ENCODE peak calls at places on chromosome 7, in six cellular contexts. C is stomach, M is WERI-Rb-1, S is dorsolateral prefrontal cortex, K is uterus, G is right lobe of liver. P is an unnamed sample.
A peak's percentile ranks its signal among the peaks of the same experiment; 100 is the strongest.

GRCh38 chr7:18369011-18369410 is 126.5 kb upstream of the HDAC9 start:
- DNase-seq in C (no peak), M (no peak), S (no peak), K (no peak), G (no peak), P (no peak)

GRCh38 chr7:34320926-34321609 is 336.9 kb upstream of the NPSR1 start:
- DNase-seq in C (peak; percentile 59), M (peak; percentile 63), S (peak; percentile 66), K (peak; percentile 22), G (peak; percentile 40), P (no peak)

GRCh38 chr7:101950450-101951119 is 133.2 kb downstream of the CUX1 start:
- DNase-seq in C (no peak), M (no peak), S (no peak), K (no peak), G (no peak), P (no peak)

GRCh38 chr7:120735791-120736190 is 122.2 kb downstream of the TSPAN12 start:
- DNase-seq in C (no peak), M (no peak), S (no peak), K (no peak), G (no peak), P (no peak)

GRCh38 chr7:41956712-41957111 is 253.8 kb upstream of the INHBA start:
- DNase-seq in C (no peak), M (no peak), S (no peak), K (no peak), G (no peak), P (no peak)

GRCh38 chr7:78479348-78479747 is 680.8 kb downstream of the PHTF2 start:
- DNase-seq in C (no peak), M (no peak), S (no peak), K (no peak), G (no peak), P (no peak)

GRCh38 chr7:77550586-77550985 is 13.5 kb downstream of the PTPN12 start:
- DNase-seq in C (no peak), M (no peak), S (no peak), K (no peak), G (no peak), P (no peak)

GRCh38 chr7:121072826-121073225 is 84.3 kb downstream of the CPED1 start:
- DNase-seq in C (no peak), M (no peak), S (no peak), K (no peak), G (no peak), P (no peak)

GRCh38 chr7:127362364-127363027 is 30.0 kb downstream of the ZNF800 start:
- DNase-seq in C (no peak), M (no peak), S (no peak), K (no peak), G (no peak), P (no peak)

GRCh38 chr7:23530901-23531793 is 634 bp downstream of the TRA2A start:
- DNase-seq in C (peak; percentile 48), M (peak; percentile 49), S (peak; percentile 35), K (no peak), G (peak; percentile 54), P (peak; percentile 37)

GRCh38 chr7:72336382-72336886 is 75.7 kb downstream of the CALN1 start:
- DNase-seq in C (no peak), M (no peak), S (no peak), K (no peak), G (no peak), P (no peak)

GRCh38 chr7:120168066-120168465 is 104.9 kb upstream of the KCND2 start:
- DNase-seq in C (no peak), M (no peak), S (no peak), K (peak; percentile 35), G (no peak), P (no peak)

GRCh38 chr7:47888371-47889265 is 59.6 kb downstream of the PKD1L1 start:
- DNase-seq in C (no peak), M (no peak), S (no peak), K (no peak), G (no peak), P (no peak)

GRCh38 chr7:116364469-116364868 is 135.1 kb upstream of the CAV2 start:
- DNase-seq in C (no peak), M (no peak), S (no peak), K (no peak), G (no peak), P (no peak)

GRCh38 chr7:44791278-44792219 is 4.9 kb upstream of the PPIA start:
- DNase-seq in C (no peak), M (no peak), S (no peak), K (no peak), G (no peak), P (no peak)
- TF ChIP-seq CTCF in C (no peak), M (no peak), S (no peak), K (no peak), G (no peak), P (no peak)

DNA sequence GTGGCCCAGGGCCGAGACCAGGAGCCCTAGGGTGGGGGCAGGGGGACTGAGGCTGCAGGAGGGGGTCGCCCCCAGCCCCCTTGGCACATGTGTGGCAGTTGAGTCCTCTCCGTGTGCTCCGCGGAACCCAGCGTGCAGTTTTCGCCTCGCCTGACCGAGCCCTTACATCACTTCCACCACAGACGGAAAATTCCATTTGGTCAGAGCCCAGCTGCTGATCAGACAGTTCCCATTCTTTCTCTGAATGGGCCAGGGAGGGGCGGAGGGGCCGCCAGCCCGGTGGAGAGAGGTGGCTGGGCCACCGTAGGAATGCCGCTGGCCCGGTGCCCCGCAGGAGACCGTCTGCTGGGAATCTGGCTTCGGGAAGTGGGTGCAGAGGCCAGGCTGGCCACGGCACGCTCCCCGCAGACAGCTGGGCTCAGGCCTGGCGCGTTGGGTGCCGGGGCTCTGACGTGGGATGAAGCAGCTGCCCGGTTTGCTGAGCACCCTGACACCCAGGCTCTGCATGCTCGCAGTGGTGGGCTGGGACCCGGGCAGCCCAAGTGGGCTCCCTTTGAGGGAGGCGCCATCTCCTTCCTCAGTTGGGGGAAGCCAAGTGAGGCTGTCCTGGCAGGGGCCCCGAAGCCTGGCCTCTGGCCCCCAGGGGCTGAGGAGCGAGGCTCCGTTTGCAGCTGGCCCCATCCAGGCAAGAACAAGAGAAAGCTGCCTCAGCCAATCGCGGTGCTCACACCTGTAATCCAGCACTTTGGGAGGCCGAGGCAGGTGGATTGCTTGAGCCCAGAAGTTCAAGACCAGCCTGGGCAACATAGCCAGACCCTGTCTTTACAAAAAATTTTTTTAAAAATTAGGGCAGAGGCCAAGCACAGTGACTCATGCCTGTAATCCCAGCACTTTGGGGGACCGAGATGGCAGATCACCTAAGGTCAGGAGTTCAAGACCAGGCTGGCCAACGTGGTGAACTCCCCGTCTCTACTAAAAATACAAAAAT is 9.9 kb downstream of the TTYH3 start:
- DNase-seq in C (peak; percentile 94), M (no peak), S (peak; percentile 83), K (peak; percentile 87), G (peak; percentile 93), P (no peak)
- H3K27ac ChIP-seq in C (peak overlapping the region; percentile 83), M (no peak overlapping the region), S (peak overlapping the region; percentile 88), K (peak overlapping the region; percentile 70), G (peak overlapping the region; percentile 79), P (no peak overlapping the region)

DNA sequence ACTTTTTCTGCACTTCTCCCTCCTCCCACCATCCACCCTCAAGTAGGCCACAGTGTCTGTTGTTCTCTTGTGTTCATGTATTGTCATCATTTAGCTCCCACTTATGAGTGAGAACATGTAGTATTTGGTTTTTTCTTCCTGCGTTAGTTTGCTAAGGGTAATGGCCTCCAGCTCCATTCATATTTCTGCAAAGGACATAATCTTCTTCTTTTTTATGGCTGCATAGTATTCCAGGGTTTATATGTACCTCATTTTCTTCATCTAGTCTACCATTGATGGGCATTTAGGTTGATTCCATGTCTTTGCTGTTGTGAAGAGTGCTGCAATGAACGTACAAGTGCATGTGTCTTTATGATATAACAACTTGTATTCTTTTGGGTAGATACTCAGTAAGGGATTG is 230.4 kb downstream of the ARL4A start:
- DNase-seq in C (no peak), M (no peak), S (no peak), K (no peak), G (no peak), P (no peak)
- TF ChIP-seq CTCF in C (no peak), M (no peak), S (no peak), K (no peak), G (no peak), P (no peak)

GRCh38 chr7:66629222-66629658 is 559 bp downstream of the KCTD7 start:
- DNase-seq in C (peak; percentile 27), M (peak; percentile 23), S (no peak), K (no peak), G (no peak), P (no peak)
- H3K27ac ChIP-seq in C (peak overlapping the region; percentile 97), M (peak overlapping the region; percentile 82), S (peak overlapping the region; percentile 96), K (peak overlapping the region; percentile 95), G (peak overlapping the region; percentile 78), P (peak overlapping the region; percentile 61)

GRCh38 chr7:149669121-149669818 is 104.1 kb downstream of the ZNF467 start:
- DNase-seq in C (no peak), M (no peak), S (no peak), K (no peak), G (no peak), P (no peak)
- TF ChIP-seq CTCF in C (no peak), M (no peak), S (no peak), K (no peak), G (peak; percentile 48), P (peak; percentile 47)